ENCODE peak calls at places on chromosomes 12 and 14, in five cellular contexts. C is fibroblast of pulmonary artery, H is A549, Q is BJ, K is AG09309. L is an unnamed sample.

GRCh38 chr12:121849211-121849610 is 9.4 kb downstream of the HPD start:
- DNase-seq in C (no peak), Q (no peak), H (no peak), K (no peak), L (no peak)

GRCh38 chr12:12216349-12217017 is 50.4 kb downstream of the LRP6 start:
- DNase-seq in C (no peak), K (no peak), Q (no peak), H (peak; percentile 41), L (no peak)

GRCh38 chr12:47820631-47821345 is 1.1 kb upstream of the HDAC7 start:
- DNase-seq in C (peak; percentile 98), K (peak; percentile 87), Q (peak; percentile 87), H (peak; percentile 98), L (peak; percentile 90)

GRCh38 chr14:67513631-67514108 is 19.4 kb upstream of the PLEKHH1 start:
- DNase-seq in C (no peak), H (no peak), K (no peak), Q (no peak), L (no peak)

GRCh38 chr12:130715996-130716917 is at the start of gene RIMBP2:
- DNase-seq in H (no peak), C (peak; percentile 8), K (no peak), Q (no peak), L (no peak)

GRCh38 chr12:132243596-132244289 is 85.6 kb downstream of the GALNT9 start:
- DNase-seq in C (no peak), K (no peak), H (no peak), Q (no peak), L (no peak)

GRCh38 chr14:96627386-96627785 is 125.2 kb downstream of the PAPOLA start:
- DNase-seq in K (no peak), Q (no peak), H (no peak), C (no peak), L (no peak)

GRCh38 chr14:90788031-90788430 is 28.2 kb downstream of the TTC7B start:
- DNase-seq in H (no peak), Q (no peak), C (no peak), K (no peak), L (no peak)

GRCh38 chr12:78226763-78227162 is 396.1 kb downstream of the NAV3 start:
- DNase-seq in Q (no peak), H (no peak), K (no peak), C (no peak), L (no peak)

GRCh38 chr14:90368946-90369721 is 27.7 kb upstream of the CALM1 start:
- DNase-seq in Q (no peak), C (no peak), K (no peak), H (peak; percentile 16), L (no peak)

GRCh38 chr12:122003646-122004611 is 17.8 kb upstream of the BCL7A start:
- DNase-seq in K (no peak), H (no peak), C (peak; percentile 13), Q (no peak), L (peak; percentile 23)

GRCh38 chr12:10365716-10366433 is 24.0 kb downstream of the KLRK1 start:
- DNase-seq in H (no peak), Q (no peak), K (no peak), C (peak; percentile 55), L (no peak)

GRCh38 chr12:21054334-21054733 is 76.7 kb upstream of the SLCO1B1 start:
- DNase-seq in H (no peak), C (peak; percentile 13), Q (no peak), K (no peak), L (peak; percentile 68)

GRCh38 chr12:2284321-2284813 is 231.6 kb downstream of the CACNA1C start:
- DNase-seq in H (no peak), C (peak; percentile 78), K (no peak), Q (no peak), L (peak; percentile 91)

GRCh38 chr14:102940729-102941362 is 18.4 kb downstream of the AMN start:
- DNase-seq in C (no peak), Q (no peak), K (no peak), H (no peak), L (no peak)

GRCh38 chr14:35378638-35379568 is 25.6 kb downstream of the NFKBIA start:
- DNase-seq in C (no peak), K (peak; percentile 88), Q (peak; percentile 63), H (no peak), L (no peak)

GRCh38 chr12:116291218-116291617 is 13.7 kb upstream of the MED13L start:
- DNase-seq in H (no peak), K (no peak), C (no peak), Q (no peak), L (no peak)

GRCh38 chr14:75088566-75089373 is 19.3 kb downstream of the ZC2HC1C start:
- DNase-seq in K (no peak), H (peak; percentile 43), Q (no peak), C (peak; percentile 76), L (peak; percentile 53)

GRCh38 chr12:105480162-105480561 is 149.7 kb downstream of the C12orf75 start:
- DNase-seq in K (no peak), C (no peak), Q (no peak), H (no peak), L (no peak)

GRCh38 chr12:45705404-45705803 is 24.1 kb upstream of the ARID2 start:
- DNase-seq in H (no peak), K (no peak), Q (no peak), C (no peak), L (no peak)

GRCh38 chr12:109255377-109255776 is 53.7 kb downstream of the FOXN4 start:
- DNase-seq in H (no peak), C (peak; percentile 43), Q (no peak), K (no peak), L (no peak)

GRCh38 chr12:55049676-55050075 is 29.9 kb downstream of the NEUROD4 start:
- DNase-seq in C (no peak), Q (no peak), K (no peak), H (no peak), L (no peak)

GRCh38 chr12:63006536-63006935 is 71.6 kb upstream of the PPM1H start:
- DNase-seq in K (no peak), Q (no peak), H (no peak), C (no peak), L (no peak)

GRCh38 chr12:29226621-29227020 is 77.5 kb downstream of the FAR2 start:
- DNase-seq in C (peak; percentile 27), Q (peak; percentile 24), H (no peak), K (no peak), L (no peak)

GRCh38 chr12:96208346-96208745 is 14.2 kb downstream of the ELK3 start:
- DNase-seq in C (peak; percentile 90), H (no peak), K (peak; percentile 58), Q (no peak), L (no peak)

GRCh38 chr12:7369274-7369729 is 65.4 kb downstream of the ACSM4 start:
- DNase-seq in H (no peak), Q (peak; percentile 31), C (peak; percentile 5), K (no peak), L (no peak)

GRCh38 chr14:86003998-86004397 is 474.1 kb downstream of the FLRT2 start:
- DNase-seq in Q (no peak), C (peak; percentile 60), H (no peak), K (no peak), L (no peak)

GRCh38 chr14:31943861-31944255 is 133.2 kb upstream of the ARHGAP5 start:
- DNase-seq in K (no peak), C (no peak), H (no peak), Q (no peak), L (no peak)

GRCh38 chr14:24411468-24412454 is 13.0 kb downstream of the NYNRIN start:
- DNase-seq in Q (no peak), H (peak; percentile 74), C (peak; percentile 79), K (peak; percentile 11), L (peak; percentile 35)

GRCh38 chr12:24901975-24902461 is 46.9 kb downstream of the BCAT1 start:
- DNase-seq in C (no peak), K (no peak), H (no peak), Q (no peak), L (no peak)

GRCh38 chr12:46659032-46659703 is 166.6 kb downstream of the SLC38A4 start:
- DNase-seq in K (no peak), Q (no peak), H (no peak), C (peak; percentile 22), L (no peak)

GRCh38 chr14:30243157-30243556 is 315.5 kb upstream of the PRKD1 start:
- DNase-seq in H (no peak), Q (no peak), C (no peak), K (no peak), L (no peak)

GRCh38 chr12:64760808-64761573 is 1.8 kb upstream of the GNS start:
- DNase-seq in C (no peak), H (no peak), K (no peak), Q (no peak), L (no peak)

GRCh38 chr12:64753427-64753826 is 5.8 kb downstream of the GNS start:
- DNase-seq in K (no peak), Q (no peak), C (no peak), H (no peak), L (no peak)

GRCh38 chr12:64757778-64758177 is 1.4 kb downstream of the GNS start:
- DNase-seq in C (no peak), Q (no peak), H (no peak), K (no peak), L (no peak)

GRCh38 chr12:64756371-64756770 is 2.8 kb downstream of the GNS start:
- DNase-seq in C (no peak), H (no peak), K (no peak), Q (no peak), L (no peak)

GRCh38 chr12:64759035-64759894 is at the start of gene GNS:
- DNase-seq in C (peak; percentile 95), Q (peak; percentile 69), K (peak; percentile 69), H (peak; percentile 96), L (peak; percentile 72)
- TF ChIP-seq CTCF in C (no peak), Q (no peak), K (no peak), H (no peak), L (no peak)

GRCh38 chr14:41668346-41668745 is 61.7 kb downstream of the LRFN5 start:
- DNase-seq in H (no peak), K (peak; percentile 5), Q (no peak), C (no peak), L (peak; percentile 64)
- H3K4me3 ChIP-seq in H (no peak overlapping the region), K (no peak overlapping the region), Q (no peak overlapping the region), C (no peak overlapping the region), L (no peak overlapping the region)

GRCh38 chr12:106954462-106955376 is 988 bp upstream of the TMEM263 start:
- DNase-seq in K (no peak), Q (no peak), C (peak; percentile 24), H (no peak), L (no peak)
- TF ChIP-seq CTCF in K (no peak), Q (no peak), C (no peak), H (no peak), L (no peak)

GRCh38 chr14:49766839-49767238 is 1.1 kb upstream of the KLHDC2 start:
- DNase-seq in C (no peak), H (no peak), K (no peak), Q (no peak), L (no peak)
- H3K4me3 ChIP-seq in C (peak overlapping the region; percentile 95), H (peak overlapping the region; percentile 93), K (peak overlapping the region; percentile 93), Q (peak overlapping the region; percentile 68), L (peak overlapping the region; percentile 95)

GRCh38 chr14:66121859-66122258 is 364.3 kb upstream of the CCDC196 start:
- DNase-seq in H (no peak), C (no peak), Q (no peak), K (no peak), L (no peak)
- TF ChIP-seq CTCF in H (no peak), C (no peak), Q (no peak), K (no peak), L (no peak)

GRCh38 chr12:14164266-14164665 is 182.9 kb upstream of the GRIN2B start:
- DNase-seq in C (no peak), K (no peak), Q (no peak), H (no peak), L (no peak)
- H3K4me3 ChIP-seq in C (no peak overlapping the region), K (no peak overlapping the region), Q (no peak overlapping the region), H (no peak overlapping the region), L (no peak overlapping the region)

GRCh38 chr14:28756896-28757570 is 9.6 kb upstream of the FOXG1 start:
- DNase-seq in H (peak; percentile 42), C (peak; percentile 72), Q (no peak), K (no peak), L (peak; percentile 52)
- TF ChIP-seq CTCF in H (peak; percentile 60), C (peak; percentile 83), Q (peak; percentile 82), K (peak; percentile 67), L (peak; percentile 90)